ENCODE peak calls at places on chromosomes 5 and 9, in nine cellular contexts. L is endodermal cell, F is IMR-90, S is SK-N-SH, R is neural progenitor cell, W is NT2/D1, D is MM.1S, J is fibroblast of lung, I is H1. U is an unnamed sample.

GRCh38 chr9:81522721-81523551 is 166.4 kb downstream of the TLE1 start:
- DNase-seq in S (peak; percentile 55), L (peak; percentile 64), R (peak; percentile 51), I (no peak), W (peak; percentile 25), J (peak; percentile 82), F (peak; percentile 66), D (peak; percentile 50), U (no peak)

GRCh38 chr5:98581416-98581999 is 192.0 kb upstream of the RGMB start:
- DNase-seq in I (no peak), L (no peak), D (no peak), J (peak; percentile 54), F (peak; percentile 57), W (no peak), S (no peak), R (no peak), U (no peak)

GRCh38 chr5:6166698-6167394 is 211.5 kb downstream of the MED10 start:
- DNase-seq in D (no peak), W (no peak), S (no peak), R (no peak), J (no peak), L (no peak), I (no peak), F (no peak), U (no peak)

GRCh38 chr5:31847354-31847753 is 208.4 kb downstream of the PDZD2 start:
- DNase-seq in D (no peak), I (no peak), W (no peak), S (no peak), L (no peak), F (no peak), J (no peak), R (no peak), U (no peak)

GRCh38 chr5:122170630-122171029 is 41.3 kb downstream of the ZNF474 start:
- DNase-seq in I (no peak), L (peak; percentile 74), S (no peak), J (peak; percentile 30), D (no peak), W (peak; percentile 47), R (peak; percentile 40), F (peak; percentile 50), U (no peak)

GRCh38 chr9:2340046-2340760 is 281.4 kb upstream of the VLDLR start:
- DNase-seq in D (no peak), W (no peak), R (no peak), L (no peak), I (no peak), J (no peak), S (no peak), F (peak; percentile 1), U (no peak)

GRCh38 chr5:11273180-11273882 is 512.3 kb upstream of the DAP start:
- DNase-seq in L (no peak), R (no peak), I (no peak), F (no peak), J (no peak), W (no peak), D (no peak), S (no peak), U (no peak)

GRCh38 chr5:61289669-61290363 is 42.2 kb upstream of the ZSWIM6 start:
- DNase-seq in S (no peak), F (no peak), W (no peak), D (no peak), L (no peak), R (no peak), I (no peak), J (no peak), U (no peak)

GRCh38 chr5:108380531-108381021 is 1.3 kb downstream of the FBXL17 start:
- DNase-seq in L (peak; percentile 84), R (peak; percentile 75), I (peak; percentile 77), F (peak; percentile 13), D (peak; percentile 47), S (peak; percentile 74), W (peak; percentile 33), J (peak; percentile 32), U (peak; percentile 88)

GRCh38 chr9:34664281-34665108 is 2.0 kb upstream of the CCL27 start:
- DNase-seq in R (peak; percentile 86), I (peak; percentile 94), F (peak; percentile 69), W (peak; percentile 78), L (peak; percentile 97), J (peak; percentile 69), D (peak; percentile 84), S (peak; percentile 69), U (peak; percentile 91)

GRCh38 chr5:124599048-124599973 is 147.1 kb downstream of the ZNF608 start:
- DNase-seq in R (no peak), W (no peak), F (peak; percentile 61), D (no peak), J (peak; percentile 78), S (peak; percentile 56), L (no peak), I (no peak), U (no peak)

DNA sequence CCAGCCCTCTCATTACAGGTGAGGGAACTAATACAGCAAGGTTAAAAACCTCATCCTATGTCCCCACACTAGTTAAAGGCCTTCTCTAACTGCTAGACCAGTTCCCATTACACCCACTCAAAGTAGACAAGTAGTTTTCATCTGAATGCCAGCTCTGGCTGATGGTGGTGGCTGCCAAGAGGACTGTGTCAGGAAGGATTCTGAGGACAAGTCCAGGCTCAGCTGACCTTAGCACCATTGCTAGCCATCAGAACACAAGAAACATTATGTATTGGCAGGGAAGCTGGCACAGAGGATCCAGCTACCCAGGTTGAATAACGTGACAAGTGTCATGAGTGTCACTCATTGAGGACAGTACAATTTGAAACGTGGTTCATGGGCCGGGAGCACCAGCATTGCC is 163.4 kb downstream of the HSD17B3 start:
- DNase-seq in I (no peak), F (no peak), J (no peak), W (no peak), D (no peak), R (no peak), S (no peak), L (no peak), U (no peak)
- H3K9ac ChIP-seq in I (no peak overlapping the region), F (no peak overlapping the region), J (no peak overlapping the region), W (no peak overlapping the region), D (no peak overlapping the region), R (no peak overlapping the region), S (no peak overlapping the region), L (no peak overlapping the region), U (no peak overlapping the region)

GRCh38 chr5:68240196-68240595 is 24.6 kb downstream of the PIK3R1 start:
- DNase-seq in W (no peak), R (no peak), F (no peak), I (no peak), L (no peak), J (no peak), S (peak; percentile 33), D (no peak), U (no peak)
- H3K9ac ChIP-seq in W (no peak overlapping the region), R (no peak overlapping the region), F (no peak overlapping the region), I (no peak overlapping the region), L (no peak overlapping the region), J (no peak overlapping the region), S (no peak overlapping the region), D (no peak overlapping the region), U (no peak overlapping the region)

GRCh38 chr5:758698-759053 is 25.9 kb downstream of the ZDHHC11B start:
- DNase-seq in J (no peak), R (no peak), S (no peak), F (no peak), D (no peak), L (no peak), W (no peak), I (no peak), U (peak; percentile 84)
- H3K9ac ChIP-seq in J (no peak overlapping the region), R (no peak overlapping the region), S (no peak overlapping the region), F (no peak overlapping the region), D (no peak overlapping the region), L (no peak overlapping the region), W (no peak overlapping the region), I (peak overlapping the region; percentile 8), U (no peak overlapping the region)

DNA sequence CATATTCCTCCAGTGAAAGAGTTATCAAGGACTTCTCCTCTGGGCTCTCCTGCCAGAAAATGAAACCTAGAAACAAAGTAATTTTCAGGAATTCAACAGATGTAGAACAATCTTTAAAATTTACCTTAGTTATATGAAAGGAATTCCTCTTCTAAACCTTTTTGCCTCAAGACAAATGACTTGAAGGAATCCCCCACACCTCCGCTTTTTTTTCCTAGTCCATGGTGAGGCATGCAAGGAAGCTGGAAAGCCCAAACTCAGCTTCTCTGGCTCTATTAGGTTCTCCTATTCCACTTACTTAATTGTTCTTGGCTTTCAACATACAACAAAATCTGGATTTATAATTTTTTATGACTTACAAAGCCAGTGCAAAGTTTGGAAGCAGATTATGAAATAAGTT is 27.2 kb downstream of the C6 start:
- DNase-seq in I (no peak), L (no peak), W (no peak), S (no peak), D (no peak), J (no peak), F (peak; percentile 7), R (no peak), U (no peak)
- H3K9ac ChIP-seq in I (no peak overlapping the region), L (no peak overlapping the region), W (no peak overlapping the region), S (no peak overlapping the region), D (no peak overlapping the region), J (no peak overlapping the region), F (no peak overlapping the region), R (no peak overlapping the region), U (no peak overlapping the region)

GRCh38 chr9:132986114-132986513 is 7.6 kb downstream of the GFI1B start:
- DNase-seq in I (no peak), F (no peak), R (no peak), L (no peak), D (no peak), W (no peak), J (no peak), S (no peak), U (no peak)
- H3K9ac ChIP-seq in I (no peak overlapping the region), F (no peak overlapping the region), R (no peak overlapping the region), L (no peak overlapping the region), D (no peak overlapping the region), W (no peak overlapping the region), J (no peak overlapping the region), S (no peak overlapping the region), U (no peak overlapping the region)

GRCh38 chr5:143600396-143601075 is 197.1 kb upstream of the NR3C1 start:
- DNase-seq in J (peak; percentile 58), I (no peak), L (peak; percentile 59), R (no peak), D (no peak), S (no peak), F (peak; percentile 66), W (no peak), U (no peak)
- H3K9ac ChIP-seq in J (no peak overlapping the region), I (no peak overlapping the region), L (no peak overlapping the region), R (no peak overlapping the region), D (no peak overlapping the region), S (no peak overlapping the region), F (no peak overlapping the region), W (no peak overlapping the region), U (no peak overlapping the region)